ENCODE peak calls at places on chromosomes 1 and 21, in five cellular contexts. N is posterior cingulate gyrus; M is H9; D is renal cortical epithelial cell; O is CD4-positive, alpha-beta T cell. P is an unnamed sample.
A peak's percentile ranks its signal among the peaks of the same experiment; 100 is the strongest.

GRCh38 chr1:32992489-32993214 is 28.0 kb upstream of the RNF19B start:
- DNase-seq in N (no peak), O (no peak), M (peak; percentile 92), D (peak; percentile 96), P (peak; percentile 93)

GRCh38 chr21:30446969-30447368 is 6.9 kb downstream of the KRTAP15-1 start:
- DNase-seq in M (no peak), D (no peak), O (no peak), N (no peak), P (no peak)

GRCh38 chr1:6872573-6873261 is 87.5 kb downstream of the CAMTA1 start:
- DNase-seq in D (peak; percentile 48), M (no peak), N (no peak), O (no peak), P (no peak)

GRCh38 chr1:159088050-159088449 is 11.5 kb upstream of the AIM2 start:
- DNase-seq in M (no peak), N (no peak), O (no peak), D (peak; percentile 68), P (no peak)

GRCh38 chr1:198030682-198031081 is 113.5 kb downstream of the LHX9 start:
- DNase-seq in O (no peak), N (no peak), M (no peak), D (no peak), P (no peak)

GRCh38 chr1:211337430-211338227 is 11.0 kb downstream of the TRAF5 start:
- DNase-seq in M (no peak), D (no peak), N (no peak), O (no peak), P (no peak)

GRCh38 chr1:211514030-211514754 is 22.2 kb upstream of the RD3 start:
- DNase-seq in M (peak; percentile 94), D (peak; percentile 83), N (peak; percentile 76), O (peak; percentile 67), P (peak; percentile 94)

GRCh38 chr1:15171271-15171908 is 17.8 kb downstream of the TMEM51 start:
- DNase-seq in D (no peak), O (no peak), N (no peak), M (no peak), P (no peak)

GRCh38 chr1:10387611-10388386 is 11.1 kb upstream of the PGD start:
- DNase-seq in M (no peak), N (peak; percentile 19), D (peak; percentile 69), O (no peak), P (no peak)

GRCh38 chr1:216183427-216183826 is 239.8 kb downstream of the USH2A start:
- DNase-seq in N (no peak), D (peak; percentile 26), O (no peak), M (no peak), P (no peak)

GRCh38 chr1:54949971-54950360 is 30.5 kb upstream of the TMEM61 start:
- DNase-seq in M (no peak), D (no peak), O (no peak), N (no peak), P (no peak)

GRCh38 chr1:160052943-160053342 is 17.0 kb downstream of the KCNJ10 start:
- DNase-seq in O (no peak), D (no peak), N (no peak), M (no peak), P (no peak)

GRCh38 chr1:225921734-225922709 is 2.0 kb downstream of the PYCR2 start:
- DNase-seq in M (no peak), O (no peak), D (peak; percentile 54), N (no peak), P (peak; percentile 71)

GRCh38 chr1:163047951-163048659 is 21.1 kb upstream of the RGS4 start:
- DNase-seq in D (no peak), O (no peak), N (no peak), M (no peak), P (no peak)

GRCh38 chr1:8456306-8456912 is 138.5 kb downstream of the SLC45A1 start:
- DNase-seq in D (peak; percentile 87), N (no peak), M (no peak), O (no peak), P (no peak)

GRCh38 chr1:173205146-173206051 is 1.7 kb downstream of the TNFSF4 start:
- DNase-seq in M (no peak), N (no peak), O (peak; percentile 44), D (peak; percentile 76), P (no peak)

GRCh38 chr21:28633803-28634572 is 358.7 kb downstream of the LTN1 start:
- DNase-seq in N (no peak), M (no peak), D (no peak), O (no peak), P (no peak)

GRCh38 chr1:192968323-192968722 is 90.8 kb downstream of the UCHL5 start:
- DNase-seq in O (no peak), N (no peak), M (no peak), D (no peak), P (no peak)

GRCh38 chr1:162094271-162094670 is 24.8 kb downstream of the NOS1AP start:
- DNase-seq in N (no peak), D (peak; percentile 67), M (no peak), O (no peak), P (no peak)

GRCh38 chr1:160850993-160851392 is 11.7 kb downstream of the CD244 start:
- DNase-seq in N (no peak), D (no peak), O (no peak), M (no peak), P (no peak)

GRCh38 chr1:225817611-225818061 is 7.7 kb downstream of the EPHX1 start:
- DNase-seq in D (peak; percentile 95), M (peak; percentile 63), N (peak; percentile 80), O (no peak), P (peak; percentile 88)

GRCh38 chr21:26715878-26716506 is 129.2 kb downstream of the ADAMTS1 start:
- DNase-seq in M (peak; percentile 79), N (peak; percentile 60), O (no peak), D (peak; percentile 44), P (no peak)

GRCh38 chr1:77280962-77281361 is 857 bp upstream of the AK5 start:
- DNase-seq in M (no peak), D (no peak), N (no peak), O (no peak), P (no peak)

GRCh38 chr1:158101944-158102343 is 78.8 kb upstream of the CD1D start:
- DNase-seq in M (no peak), O (no peak), D (peak; percentile 83), N (no peak), P (no peak)

GRCh38 chr1:114820392-114820791 is 34.3 kb upstream of the SYCP1 start:
- DNase-seq in D (no peak), M (no peak), N (no peak), O (no peak), P (no peak)

GRCh38 chr21:34550400-34550799 is 38.4 kb upstream of the KCNE1 start:
- DNase-seq in N (no peak), D (no peak), O (no peak), M (no peak), P (no peak)

GRCh38 chr1:177585492-177586220 is 384.2 kb downstream of the SEC16B start:
- DNase-seq in O (no peak), D (peak; percentile 54), N (no peak), M (no peak), P (no peak)

GRCh38 chr1:4118746-4119515 is 218.9 kb upstream of the C1orf174 start:
- DNase-seq in D (no peak), M (no peak), N (no peak), O (no peak), P (no peak)

GRCh38 chr1:183234660-183235476 is 48.8 kb downstream of the LAMC2 start:
- DNase-seq in O (no peak), N (no peak), D (peak; percentile 99), M (peak; percentile 70), P (peak; percentile 73)

GRCh38 chr1:70188522-70188921 is 16.9 kb downstream of the LRRC40 start:
- DNase-seq in D (no peak), M (no peak), N (no peak), O (no peak), P (no peak)

GRCh38 chr1:84665703-84666317 is 24.5 kb downstream of the SSX2IP start:
- DNase-seq in D (no peak), O (no peak), N (no peak), M (no peak), P (no peak)

GRCh38 chr21:41612674-41613250 is 104.8 kb upstream of the TMPRSS2 start:
- DNase-seq in M (peak; percentile 77), N (peak; percentile 69), D (peak; percentile 97), O (no peak), P (peak; percentile 91)

GRCh38 chr1:208258277-208258676 is 14.1 kb upstream of the PLXNA2 start:
- DNase-seq in D (no peak), M (no peak), N (no peak), O (no peak), P (no peak)